ENCODE peak calls at places on chromosomes 16 and 17, in nine cellular contexts. One of them, this sample, is unnamed.

GRCh38 chr16:24671455-24671954 is 57.9 kb upstream of the TNRC6A start:
- DNase-seq in Caki2: no peak
- DNase-seq in activated gamma-delta T cell treated with Interleukin-2 at 50 U/mL for 16 hours: no peak
- DNase-seq in fibroblast of gingiva: no peak
- DNase-seq in pulmonary artery endothelial cell: no peak
- DNase-seq in AG04449: no peak
- DNase-seq in H7: no peak
- DNase-seq in activated T-helper 1 cell treated with Interleukin-2 at 50 U/mL for 16 hours: no peak
- DNase-seq in SHP77: no peak
- DNase-seq in this sample: no peak

GRCh38 chr16:89020068-89020924 is 43.3 kb upstream of the CBFA2T3 start:
- DNase-seq in AG04449: no peak
- DNase-seq in pulmonary artery endothelial cell: no peak
- DNase-seq in H7: no peak
- DNase-seq in Caki2: no peak
- DNase-seq in fibroblast of gingiva: no peak
- DNase-seq in activated T-helper 1 cell treated with Interleukin-2 at 50 U/mL for 16 hours: no peak
- DNase-seq in SHP77: no peak
- DNase-seq in activated gamma-delta T cell treated with Interleukin-2 at 50 U/mL for 16 hours: peak; percentile 19
- DNase-seq in this sample: no peak

GRCh38 chr16:2520097-2520783 is at the start of gene AMDHD2:
- DNase-seq in H7: peak; percentile 99
- DNase-seq in SHP77: peak; percentile 84
- DNase-seq in activated T-helper 1 cell treated with Interleukin-2 at 50 U/mL for 16 hours: peak; percentile 84
- DNase-seq in fibroblast of gingiva: peak; percentile 91
- DNase-seq in activated gamma-delta T cell treated with Interleukin-2 at 50 U/mL for 16 hours: peak; percentile 84
- DNase-seq in AG04449: no peak
- DNase-seq in pulmonary artery endothelial cell: peak; percentile 63
- DNase-seq in Caki2: peak; percentile 83
- DNase-seq in this sample: no peak

GRCh38 chr16:1983544-1984346 is at the start of gene GFER:
- DNase-seq in SHP77: peak; percentile 90
- DNase-seq in activated T-helper 1 cell treated with Interleukin-2 at 50 U/mL for 16 hours: peak; percentile 41
- DNase-seq in AG04449: peak; percentile 26
- DNase-seq in Caki2: peak; percentile 92
- DNase-seq in H7: peak; percentile 100
- DNase-seq in pulmonary artery endothelial cell: peak; percentile 76
- DNase-seq in fibroblast of gingiva: peak; percentile 94
- DNase-seq in activated gamma-delta T cell treated with Interleukin-2 at 50 U/mL for 16 hours: peak; percentile 49
- DNase-seq in this sample: no peak

GRCh38 chr17:41287050-41287449 is 11.6 kb downstream of the KRTAP9-7 start:
- DNase-seq in H7: no peak
- DNase-seq in fibroblast of gingiva: no peak
- DNase-seq in pulmonary artery endothelial cell: no peak
- DNase-seq in Caki2: peak; percentile 38
- DNase-seq in activated T-helper 1 cell treated with Interleukin-2 at 50 U/mL for 16 hours: no peak
- DNase-seq in SHP77: no peak
- DNase-seq in activated gamma-delta T cell treated with Interleukin-2 at 50 U/mL for 16 hours: no peak
- DNase-seq in AG04449: no peak
- DNase-seq in this sample: no peak

GRCh38 chr17:12070561-12070960 is 49.9 kb downstream of the MAP2K4 start:
- DNase-seq in fibroblast of gingiva: peak; percentile 43
- DNase-seq in H7: no peak
- DNase-seq in pulmonary artery endothelial cell: no peak
- DNase-seq in Caki2: no peak
- DNase-seq in activated T-helper 1 cell treated with Interleukin-2 at 50 U/mL for 16 hours: no peak
- DNase-seq in activated gamma-delta T cell treated with Interleukin-2 at 50 U/mL for 16 hours: no peak
- DNase-seq in SHP77: no peak
- DNase-seq in AG04449: peak; percentile 71
- DNase-seq in this sample: no peak

GRCh38 chr17:76082326-76083251 is 3.6 kb downstream of the ZACN start:
- DNase-seq in pulmonary artery endothelial cell: no peak
- DNase-seq in fibroblast of gingiva: no peak
- DNase-seq in activated T-helper 1 cell treated with Interleukin-2 at 50 U/mL for 16 hours: no peak
- DNase-seq in Caki2: no peak
- DNase-seq in activated gamma-delta T cell treated with Interleukin-2 at 50 U/mL for 16 hours: no peak
- DNase-seq in AG04449: no peak
- DNase-seq in SHP77: no peak
- DNase-seq in H7: peak; percentile 58
- DNase-seq in this sample: no peak

GRCh38 chr16:2339521-2340484 is 725 bp downstream of the ABCA3 start:
- DNase-seq in activated gamma-delta T cell treated with Interleukin-2 at 50 U/mL for 16 hours: peak; percentile 18
- DNase-seq in fibroblast of gingiva: no peak
- DNase-seq in SHP77: peak; percentile 79
- DNase-seq in H7: peak; percentile 85
- DNase-seq in activated T-helper 1 cell treated with Interleukin-2 at 50 U/mL for 16 hours: no peak
- DNase-seq in pulmonary artery endothelial cell: no peak
- DNase-seq in AG04449: no peak
- DNase-seq in Caki2: peak; percentile 72
- DNase-seq in this sample: no peak

GRCh38 chr16:69417537-69418199 is 6.8 kb upstream of the CYB5B start:
- DNase-seq in H7: peak; percentile 41
- DNase-seq in activated gamma-delta T cell treated with Interleukin-2 at 50 U/mL for 16 hours: no peak
- DNase-seq in Caki2: peak; percentile 85
- DNase-seq in fibroblast of gingiva: peak; percentile 90
- DNase-seq in pulmonary artery endothelial cell: no peak
- DNase-seq in activated T-helper 1 cell treated with Interleukin-2 at 50 U/mL for 16 hours: no peak
- DNase-seq in SHP77: peak; percentile 26
- DNase-seq in AG04449: no peak
- DNase-seq in this sample: no peak

GRCh38 chr17:49997773-49998703 is 3.0 kb upstream of the DLX3 start:
- DNase-seq in activated gamma-delta T cell treated with Interleukin-2 at 50 U/mL for 16 hours: peak; percentile 86
- DNase-seq in activated T-helper 1 cell treated with Interleukin-2 at 50 U/mL for 16 hours: peak; percentile 67
- DNase-seq in H7: peak; percentile 92
- DNase-seq in Caki2: peak; percentile 71
- DNase-seq in SHP77: peak; percentile 93
- DNase-seq in pulmonary artery endothelial cell: peak; percentile 51
- DNase-seq in fibroblast of gingiva: peak; percentile 69
- DNase-seq in AG04449: peak; percentile 10
- DNase-seq in this sample: no peak

GRCh38 chr17:4209611-4210010 is 54.2 kb downstream of the ANKFY1 start:
- DNase-seq in AG04449: no peak
- DNase-seq in pulmonary artery endothelial cell: no peak
- DNase-seq in Caki2: no peak
- DNase-seq in SHP77: no peak
- DNase-seq in fibroblast of gingiva: no peak
- DNase-seq in activated T-helper 1 cell treated with Interleukin-2 at 50 U/mL for 16 hours: no peak
- DNase-seq in H7: no peak
- DNase-seq in activated gamma-delta T cell treated with Interleukin-2 at 50 U/mL for 16 hours: no peak
- DNase-seq in this sample: no peak

GRCh38 chr16:31072540-31073072 is 1.4 kb downstream of the ZNF668 start:
- DNase-seq in activated T-helper 1 cell treated with Interleukin-2 at 50 U/mL for 16 hours: no peak
- DNase-seq in activated gamma-delta T cell treated with Interleukin-2 at 50 U/mL for 16 hours: no peak
- DNase-seq in pulmonary artery endothelial cell: no peak
- DNase-seq in H7: no peak
- DNase-seq in fibroblast of gingiva: peak; percentile 32
- DNase-seq in AG04449: no peak
- DNase-seq in Caki2: no peak
- DNase-seq in SHP77: peak; percentile 43
- DNase-seq in this sample: no peak

GRCh38 chr16:68936729-68937631 is 93.6 kb downstream of the TANGO6 start:
- DNase-seq in SHP77: no peak
- DNase-seq in fibroblast of gingiva: no peak
- DNase-seq in Caki2: no peak
- DNase-seq in H7: no peak
- DNase-seq in activated gamma-delta T cell treated with Interleukin-2 at 50 U/mL for 16 hours: no peak
- DNase-seq in pulmonary artery endothelial cell: no peak
- DNase-seq in activated T-helper 1 cell treated with Interleukin-2 at 50 U/mL for 16 hours: no peak
- DNase-seq in AG04449: peak; percentile 72
- DNase-seq in this sample: no peak

GRCh38 chr17:34556384-34556783 is 23.0 kb upstream of the TMEM132E start:
- DNase-seq in activated T-helper 1 cell treated with Interleukin-2 at 50 U/mL for 16 hours: no peak
- DNase-seq in pulmonary artery endothelial cell: no peak
- DNase-seq in AG04449: no peak
- DNase-seq in activated gamma-delta T cell treated with Interleukin-2 at 50 U/mL for 16 hours: no peak
- DNase-seq in H7: peak; percentile 79
- DNase-seq in fibroblast of gingiva: no peak
- DNase-seq in Caki2: peak; percentile 30
- DNase-seq in SHP77: no peak
- DNase-seq in this sample: no peak

GRCh38 chr16:21088646-21089538 is 61.8 kb downstream of the DNAH3 start:
- DNase-seq in activated gamma-delta T cell treated with Interleukin-2 at 50 U/mL for 16 hours: no peak
- DNase-seq in SHP77: no peak
- DNase-seq in fibroblast of gingiva: no peak
- DNase-seq in AG04449: no peak
- DNase-seq in pulmonary artery endothelial cell: no peak
- DNase-seq in activated T-helper 1 cell treated with Interleukin-2 at 50 U/mL for 16 hours: no peak
- DNase-seq in H7: no peak
- DNase-seq in Caki2: no peak
- DNase-seq in this sample: no peak

GRCh38 chr16:58843675-58844074 is 109.6 kb upstream of the GOT2 start:
- DNase-seq in Caki2: peak; percentile 4
- DNase-seq in H7: peak; percentile 49
- DNase-seq in activated T-helper 1 cell treated with Interleukin-2 at 50 U/mL for 16 hours: no peak
- DNase-seq in fibroblast of gingiva: peak; percentile 14
- DNase-seq in activated gamma-delta T cell treated with Interleukin-2 at 50 U/mL for 16 hours: no peak
- DNase-seq in AG04449: peak; percentile 4
- DNase-seq in pulmonary artery endothelial cell: peak; percentile 15
- DNase-seq in SHP77: no peak
- DNase-seq in this sample: no peak

GRCh38 chr17:57071991-57072944 is 12.8 kb upstream of the AKAP1 start:
- DNase-seq in SHP77: no peak
- DNase-seq in pulmonary artery endothelial cell: no peak
- DNase-seq in activated T-helper 1 cell treated with Interleukin-2 at 50 U/mL for 16 hours: no peak
- DNase-seq in H7: peak; percentile 68
- DNase-seq in fibroblast of gingiva: no peak
- DNase-seq in Caki2: no peak
- DNase-seq in AG04449: no peak
- DNase-seq in activated gamma-delta T cell treated with Interleukin-2 at 50 U/mL for 16 hours: no peak
- DNase-seq in this sample: peak; percentile 87

GRCh38 chr16:74573622-74574021 is 33.3 kb downstream of the GLG1 start:
- DNase-seq in activated gamma-delta T cell treated with Interleukin-2 at 50 U/mL for 16 hours: no peak
- DNase-seq in pulmonary artery endothelial cell: no peak
- DNase-seq in AG04449: no peak
- DNase-seq in activated T-helper 1 cell treated with Interleukin-2 at 50 U/mL for 16 hours: no peak
- DNase-seq in fibroblast of gingiva: no peak
- DNase-seq in H7: no peak
- DNase-seq in SHP77: no peak
- DNase-seq in Caki2: no peak
- DNase-seq in this sample: no peak